ENCODE peak calls at places on chromosomes 5 and 9, in seven cellular contexts. M is IMR-90, F is ovary, I is stomach, X is spleen, D is breast epithelium, Y is tibial nerve. W is an unnamed sample.

GRCh38 chr5:165410476-165410875 is 1905.1 kb downstream of the MAT2B start:
- DNase-seq in M (no peak), F (no peak), I (no peak), X (no peak), D (no peak), Y (no peak), W (no peak)

GRCh38 chr5:133825631-133826289 is 142.7 kb downstream of the C5orf15 start:
- DNase-seq in M (no peak), F (no peak), I (no peak), X (peak; percentile 78), D (no peak), Y (no peak), W (no peak)

GRCh38 chr9:134410078-134410834 is 84.0 kb downstream of the RXRA start:
- DNase-seq in M (no peak), F (no peak), I (peak; percentile 81), X (peak; percentile 87), D (no peak), Y (no peak), W (no peak)

GRCh38 chr5:74296685-74297084 is 343.8 kb downstream of the ENC1 start:
- DNase-seq in M (peak; percentile 66), F (peak; percentile 35), I (no peak), X (no peak), D (no peak), Y (no peak), W (no peak)

GRCh38 chr9:12774861-12775367 is at the start of gene LURAP1L:
- DNase-seq in M (peak; percentile 83), F (peak; percentile 28), I (peak; percentile 64), X (no peak), D (no peak), Y (peak; percentile 55), W (peak; percentile 42)

GRCh38 chr5:3392306-3392939 is 203.2 kb upstream of the IRX1 start:
- DNase-seq in M (no peak), F (no peak), I (no peak), X (no peak), D (no peak), Y (no peak), W (no peak)

GRCh38 chr5:35856186-35857003 is at the start of gene IL7R:
- DNase-seq in M (peak; percentile 79), F (no peak), I (no peak), X (no peak), D (no peak), Y (no peak), W (no peak)

GRCh38 chr5:21152611-21153010 is 1164.6 kb upstream of the CDH18 start:
- DNase-seq in M (peak; percentile 0), F (no peak), I (no peak), X (no peak), D (no peak), Y (no peak), W (no peak)

GRCh38 chr5:169527863-169528262 is 55.7 kb upstream of the SPDL1 start:
- DNase-seq in M (no peak), F (no peak), I (no peak), X (no peak), D (no peak), Y (no peak), W (no peak)

GRCh38 chr9:119500072-119500771 is 131.0 kb upstream of the BRINP1 start:
- DNase-seq in M (no peak), F (no peak), I (no peak), X (no peak), D (no peak), Y (no peak), W (no peak)

GRCh38 chr5:34604119-34604675 is 51.9 kb upstream of the RAI14 start:
- DNase-seq in M (no peak), F (no peak), I (no peak), X (no peak), D (no peak), Y (no peak), W (no peak)

GRCh38 chr9:129895376-129896268 is 60.4 kb downstream of the USP20 start:
- DNase-seq in M (no peak), F (no peak), I (no peak), X (peak; percentile 16), D (no peak), Y (no peak), W (no peak)

GRCh38 chr9:70594546-70594945 is 180.1 kb upstream of the KLF9 start:
- DNase-seq in M (no peak), F (no peak), I (no peak), X (no peak), D (no peak), Y (no peak), W (no peak)

GRCh38 chr5:66224773-66225553 is 80.9 kb downstream of the SREK1 start:
- DNase-seq in M (no peak), F (no peak), I (no peak), X (no peak), D (no peak), Y (no peak), W (no peak)

GRCh38 chr5:179325296-179326031 is 19.8 kb downstream of the ADAMTS2 start:
- DNase-seq in M (no peak), F (peak; percentile 47), I (no peak), X (peak; percentile 61), D (no peak), Y (no peak), W (no peak)

GRCh38 chr9:130462685-130463084 is 17.9 kb downstream of the ASS1 start:
- DNase-seq in M (no peak), F (no peak), I (no peak), X (no peak), D (no peak), Y (no peak), W (no peak)

GRCh38 chr5:176440932-176441706 is 7.1 kb upstream of the FAF2 start:
- DNase-seq in M (peak; percentile 26), F (no peak), I (no peak), X (no peak), D (no peak), Y (no peak), W (no peak)

GRCh38 chr9:95507456-95508241 is 9.1 kb downstream of the PTCH1 start:
- DNase-seq in M (peak; percentile 73), F (peak; percentile 67), I (peak; percentile 47), X (no peak), D (no peak), Y (no peak), W (peak; percentile 65)

GRCh38 chr9:131028221-131028884 is 19.4 kb downstream of the LAMC3 start:
- DNase-seq in M (no peak), F (no peak), I (no peak), X (no peak), D (no peak), Y (no peak), W (no peak)

GRCh38 chr5:135030123-135030517 is 3.9 kb downstream of the PITX1 start:
- DNase-seq in M (no peak), F (no peak), I (no peak), X (no peak), D (no peak), Y (no peak), W (no peak)

GRCh38 chr5:1400211-1400855 is 44.9 kb downstream of the SLC6A3 start:
- DNase-seq in M (no peak), F (no peak), I (no peak), X (no peak), D (no peak), Y (no peak), W (no peak)

GRCh38 chr5:64914396-64914795 is 145.7 kb downstream of the CWC27 start:
- DNase-seq in M (peak; percentile 59), F (no peak), I (no peak), X (no peak), D (no peak), Y (no peak), W (no peak)

GRCh38 chr5:9398227-9398626 is 147.6 kb downstream of the SEMA5A start:
- DNase-seq in M (no peak), F (no peak), I (no peak), X (no peak), D (no peak), Y (no peak), W (no peak)

GRCh38 chr5:142994242-142994641 is 224.1 kb downstream of the ARHGAP26 start:
- DNase-seq in M (no peak), F (no peak), I (no peak), X (no peak), D (no peak), Y (no peak), W (no peak)

GRCh38 chr5:111530298-111530740 is 18.0 kb upstream of the STARD4 start:
- DNase-seq in M (peak; percentile 41), F (no peak), I (peak; percentile 37), X (peak; percentile 92), D (no peak), Y (peak; percentile 56), W (no peak)
- TF ChIP-seq POLR2A in M (no peak), F (no peak), I (no peak), X (no peak), D (no peak), Y (no peak), W (no peak)

GRCh38 chr9:100308965-100309564 is 43.7 kb downstream of the TEX10 start:
- DNase-seq in M (peak; percentile 85), F (no peak), I (no peak), X (no peak), D (no peak), Y (no peak), W (no peak)

GRCh38 chr9:100307061-100307460 is 45.7 kb downstream of the TEX10 start:
- DNase-seq in M (no peak), F (no peak), I (no peak), X (no peak), D (no peak), Y (no peak), W (no peak)

GRCh38 chr9:100306283-100306682 is 46.5 kb downstream of the TEX10 start:
- DNase-seq in M (no peak), F (no peak), I (no peak), X (no peak), D (no peak), Y (no peak), W (no peak)

DNA sequence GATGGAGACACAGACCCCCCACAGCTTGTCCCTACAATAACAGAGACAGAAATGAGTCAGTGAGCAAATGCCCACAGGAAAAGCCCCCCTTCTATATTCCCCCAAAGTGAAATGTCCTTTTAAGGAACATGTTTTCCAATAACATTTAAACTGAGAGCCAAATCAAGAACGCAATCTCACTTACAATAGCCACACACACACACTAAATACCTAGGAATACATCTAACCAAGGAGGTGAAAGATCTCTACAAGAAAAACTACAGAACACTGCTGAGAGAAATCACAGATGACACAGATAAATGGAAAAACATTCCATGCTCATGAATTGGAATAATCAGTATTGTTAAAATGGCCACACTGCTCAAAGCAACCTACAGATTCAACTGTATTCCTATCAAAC is 48.9 kb downstream of the TEX10 start:
- DNase-seq in M (no peak), F (no peak), I (no peak), X (no peak), D (no peak), Y (no peak), W (no peak)
- H3K36me3 ChIP-seq in M (peaks cover 17% of the 10 kb centered on the region), F (no peaks in the 10 kb centered on the region), I (peaks cover 88% of the 10 kb centered on the region), X (peaks cover 61% of the 10 kb centered on the region), D (no peaks in the 10 kb centered on the region), Y (peaks cover 4% of the 10 kb centered on the region), W (no peaks in the 10 kb centered on the region)

GRCh38 chr9:122092611-122093506 is at the start of gene TTLL11:
- DNase-seq in M (peak; percentile 91), F (peak; percentile 97), I (peak; percentile 98), X (peak; percentile 99), D (peak; percentile 97), Y (peak; percentile 97), W (peak; percentile 96)
- TF ChIP-seq POLR2A in M (no peak), F (no peak), I (no peak), X (no peak), D (no peak), Y (peak; percentile 37), W (peak; percentile 60)

GRCh38 chr5:37326536-37326935 is 44.4 kb downstream of the NUP155 start:
- DNase-seq in M (no peak), F (no peak), I (no peak), X (no peak), D (no peak), Y (no peak), W (no peak)

GRCh38 chr5:37323607-37324006 is 47.3 kb downstream of the NUP155 start:
- DNase-seq in M (no peak), F (no peak), I (no peak), X (no peak), D (no peak), Y (no peak), W (no peak)
- H3K36me3 ChIP-seq in M (peaks cover 35% of the 10 kb centered on the region), F (no peaks in the 10 kb centered on the region), I (peaks cover 100% of the 10 kb centered on the region), X (peaks cover 91% of the 10 kb centered on the region), D (peaks cover 5% of the 10 kb centered on the region), Y (peaks cover 11% of the 10 kb centered on the region), W (no peaks in the 10 kb centered on the region)

W was measured in uterus.